ENCODE peak calls at places on chromosomes 3 and 15, in seven cellular contexts. I is IMR-90, F is HepG2, R is GM23248, B is K562, K is HCT116, J is neuronal stem cell. O is an unnamed sample.

GRCh38 chr3:142129516-142130171 is 19.7 kb downstream of the TFDP2 start:
- DNase-seq in I (no peak), F (no peak), R (no peak), B (no peak), K (no peak), J (no peak), O (no peak)

GRCh38 chr3:176872771-176873209 is 324.5 kb downstream of the TBL1XR1 start:
- DNase-seq in I (peak), F (peak), R (peak), B (peak), K (peak), J (peak), O (peak)

GRCh38 chr3:82942041-82942440 is 1180.6 kb upstream of the GBE1 start:
- DNase-seq in I (no peak), F (no peak), R (no peak), B (no peak), K (no peak), J (no peak), O (no peak)

GRCh38 chr15:84747423-84748273 is 744 bp upstream of the ZNF592 start:
- DNase-seq in I (peak), F (peak), R (peak), B (peak), K (no peak), J (peak), O (peak)

GRCh38 chr3:46353639-46354410 is at the start of gene CCR2:
- DNase-seq in I (no peak), F (no peak), R (no peak), B (no peak), K (no peak), J (no peak), O (no peak)

GRCh38 chr3:36991923-36992805 is 767 bp downstream of the EPM2AIP1 start:
- DNase-seq in I (peak), F (peak), R (peak), B (peak), K (no peak), J (no peak), O (peak)

GRCh38 chr15:68223171-68223570 is 6.4 kb downstream of the CLN6 start:
- DNase-seq in I (no peak), F (no peak), R (no peak), B (no peak), K (no peak), J (no peak), O (no peak)

GRCh38 chr3:148459931-148460513 is 237.7 kb upstream of the AGTR1 start:
- DNase-seq in I (peak), F (no peak), R (peak), B (no peak), K (peak), J (no peak), O (peak)

GRCh38 chr3:11481561-11481960 is 162.2 kb downstream of the VGLL4 start:
- DNase-seq in I (no peak), F (no peak), R (no peak), B (peak), K (no peak), J (no peak), O (no peak)

GRCh38 chr3:128316456-128316855 is 150.2 kb downstream of the DNAJB8 start:
- DNase-seq in I (no peak), F (no peak), R (peak), B (no peak), K (no peak), J (no peak), O (no peak)

GRCh38 chr15:57923311-57923710 is 142.2 kb downstream of the ALDH1A2 start:
- DNase-seq in I (no peak), F (no peak), R (peak), B (no peak), K (no peak), J (no peak), O (no peak)

GRCh38 chr3:15654891-15655290 is 53.3 kb downstream of the BTD start:
- DNase-seq in I (no peak), F (no peak), R (no peak), B (no peak), K (no peak), J (no peak), O (no peak)

GRCh38 chr15:90869601-90870353 is 1.4 kb downstream of the FURIN start:
- DNase-seq in I (peak), F (no peak), R (peak), B (peak), K (peak), J (no peak), O (no peak)

GRCh38 chr3:67610458-67610857 is 44.0 kb downstream of the SUCLG2 start:
- DNase-seq in I (peak), F (peak), R (peak), B (no peak), K (no peak), J (no peak), O (no peak)

GRCh38 chr3:12768579-12769527 is 9.8 kb upstream of the TMEM40 start:
- DNase-seq in I (no peak), F (no peak), R (no peak), B (peak), K (no peak), J (no peak), O (no peak)

GRCh38 chr3:12413721-12414255 is 70.5 kb upstream of the TSEN2 start:
- DNase-seq in I (no peak), F (no peak), R (no peak), B (no peak), K (no peak), J (no peak), O (no peak)

GRCh38 chr3:171028779-171029232 is 2.3 kb upstream of the SLC2A2 start:
- DNase-seq in I (peak), F (no peak), R (peak), B (no peak), K (no peak), J (no peak), O (no peak)

GRCh38 chr3:51519848-51520247 is 18.7 kb upstream of the RAD54L2 start:
- DNase-seq in I (no peak), F (peak), R (no peak), B (no peak), K (no peak), J (no peak), O (no peak)

DNA sequence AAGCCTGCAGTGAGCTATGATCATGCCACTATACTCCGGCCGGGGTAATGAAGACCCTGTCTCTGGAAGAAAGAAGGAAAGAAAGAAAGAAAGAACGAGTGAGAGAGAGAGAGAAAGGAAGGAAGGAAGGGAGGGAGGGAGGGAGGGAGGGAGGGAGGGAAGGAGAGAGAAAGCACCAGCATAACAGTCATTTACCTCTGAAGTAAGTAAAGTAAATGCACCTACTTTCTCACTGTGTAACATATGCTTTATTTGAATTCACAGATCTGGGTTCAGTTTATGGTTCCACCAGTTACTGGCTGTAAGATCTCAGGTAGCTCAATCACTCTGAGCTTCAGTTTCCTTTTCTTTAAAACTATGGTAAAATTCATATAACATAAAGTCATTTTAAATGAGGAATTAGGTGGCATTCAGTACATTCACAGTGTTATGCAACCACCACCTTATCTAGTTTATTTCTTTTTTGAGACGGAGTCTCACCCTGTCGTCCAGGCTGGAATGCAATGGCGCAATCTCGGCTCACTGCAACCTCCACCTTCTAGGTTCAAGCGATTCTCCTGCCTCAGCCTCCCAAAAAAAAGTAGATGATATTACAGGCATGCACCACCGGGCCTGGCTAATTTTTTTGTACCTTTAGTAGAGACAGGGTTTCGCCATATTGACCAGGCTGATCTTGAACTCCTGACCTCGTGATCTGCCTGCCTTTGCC is 16.1 kb upstream of the RAD54L2 start:
- DNase-seq in I (no peak), F (no peak), R (no peak), B (no peak), K (no peak), J (no peak), O (no peak)
- H2AFZ ChIP-seq in I (no peak), F (no peak), R (no peak), B (no peak), K (no peak), J (no peak), O (no peak)

GRCh38 chr3:132912416-132912753 is 125.8 kb upstream of the TMEM108 start:
- DNase-seq in I (no peak), F (no peak), R (no peak), B (peak), K (no peak), J (no peak), O (no peak)
- H3K9ac ChIP-seq in I (no peak), F (no peak), R (no peak), B (no peak), K (no peak), J (no peak), O (no peak)

GRCh38 chr3:126264952-126265351 is 84.6 kb upstream of the ALDH1L1 start:
- DNase-seq in I (no peak), F (no peak), R (no peak), B (no peak), K (no peak), J (no peak), O (no peak)

GRCh38 chr3:126267169-126267975 is 87.0 kb upstream of the ALDH1L1 start:
- DNase-seq in I (peak), F (peak), R (peak), B (no peak), K (peak), J (peak), O (no peak)

GRCh38 chr3:126266850-126267168 is 86.4 kb upstream of the ALDH1L1 start:
- DNase-seq in I (no peak), F (no peak), R (no peak), B (no peak), K (no peak), J (no peak), O (no peak)

GRCh38 chr3:126267976-126268615 is 87.7 kb upstream of the ALDH1L1 start:
- DNase-seq in I (no peak), F (no peak), R (no peak), B (no peak), K (no peak), J (no peak), O (no peak)

DNA sequence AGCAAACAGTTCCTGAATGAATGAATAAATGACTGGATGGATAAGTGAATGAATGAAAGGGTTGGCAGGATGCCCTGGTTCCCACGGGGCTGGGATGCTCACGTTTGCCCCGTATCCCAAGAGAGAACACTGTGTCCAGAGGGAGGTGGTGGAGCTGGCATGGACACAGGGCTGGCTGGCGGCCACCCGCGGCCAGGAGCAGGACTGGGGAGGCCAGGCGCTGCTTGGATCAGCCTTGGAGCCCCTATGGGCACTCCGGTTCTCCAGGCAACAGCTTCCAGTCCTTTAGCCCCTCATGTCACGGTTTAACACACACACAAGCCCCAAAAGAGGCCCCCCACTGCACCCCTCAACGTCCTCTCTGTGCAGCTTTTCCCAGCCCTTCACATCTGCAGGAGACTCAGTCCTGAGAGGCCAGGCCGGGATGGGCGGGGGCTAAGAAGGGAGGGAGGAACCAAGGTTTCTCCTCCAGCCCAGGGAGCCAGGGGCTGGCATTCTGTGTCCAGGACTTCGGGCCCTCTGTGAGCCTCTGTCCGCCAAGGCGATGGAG is 86.0 kb upstream of the ALDH1L1 start:
- DNase-seq in I (peak), F (no peak), R (peak), B (no peak), K (no peak), J (no peak), O (no peak)
- H3K27ac ChIP-seq in I (peak), F (no peak), R (peak), B (no peak), K (peak), J (peak), O (no peak)

GRCh38 chr15:59294961-59295741 is 77.5 kb downstream of the MYO1E start:
- DNase-seq in I (peak), F (no peak), R (peak), B (no peak), K (peak), J (no peak), O (no peak)
- H2AFZ ChIP-seq in I (peak), F (no peak), R (peak), B (no peak), K (no peak), J (no peak), O (peak)

DNA sequence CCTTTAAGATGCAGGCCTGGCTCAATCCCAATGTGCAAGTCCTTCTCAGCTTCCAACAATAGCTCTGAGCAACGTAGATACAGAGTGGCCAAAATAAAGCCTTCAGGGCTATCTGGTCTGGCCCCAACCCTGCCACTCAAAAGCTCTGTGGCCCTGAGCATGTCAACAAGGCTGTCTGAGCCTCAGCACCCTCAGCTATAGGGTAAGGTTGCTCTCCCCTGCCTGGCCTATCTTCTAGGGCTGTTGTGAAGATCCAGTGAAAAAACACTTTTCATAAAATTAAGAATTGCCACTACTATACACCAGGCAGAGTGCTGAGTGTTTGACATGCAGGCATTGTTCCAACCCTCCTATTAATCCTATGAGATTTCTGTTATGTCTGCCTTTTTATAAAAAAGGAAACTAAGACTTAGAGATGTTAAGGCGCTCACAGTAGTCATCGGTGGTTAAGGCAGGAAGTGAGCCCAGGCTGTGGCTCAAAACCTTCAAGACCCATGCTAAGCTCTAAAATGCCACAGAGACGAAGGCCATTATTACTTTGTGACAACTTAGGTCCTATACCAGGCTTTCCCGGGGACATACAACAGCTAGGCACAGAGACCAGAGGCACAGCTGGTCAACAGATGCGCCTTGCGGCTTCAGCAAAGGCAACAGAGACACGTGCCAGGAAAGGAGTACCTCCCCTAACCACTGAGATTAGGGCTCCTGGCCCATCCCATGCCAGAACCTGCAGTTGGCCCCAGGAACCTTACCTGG is 5.1 kb downstream of the POLG start:
- DNase-seq in I (no peak), F (no peak), R (no peak), B (no peak), K (no peak), J (no peak), O (no peak)
- H3K9ac ChIP-seq in I (no peak), F (no peak), R (no peak), B (no peak), K (no peak), J (no peak), O (no peak)

O was measured in Karpas-422.